ENCODE peak calls at places on chromosomes 7 and 10, in four cellular contexts. W is left ventricle myocardium inferior; B is stomach; N is CD8-positive, alpha-beta memory T cell. I is an unnamed sample.
A peak's percentile ranks its signal among the peaks of the same experiment; 100 is the strongest.

GRCh38 chr10:132634241-132634946 is 96.8 kb downstream of the INPP5A start:
- DNase-seq in W (peak; percentile 13), B (no peak), N (no peak), I (peak; percentile 51)

GRCh38 chr7:114070246-114070645 is 151.4 kb upstream of the PPP1R3A start:
- DNase-seq in W (no peak), B (no peak), N (no peak), I (no peak)

GRCh38 chr7:124764847-124765400 is 668 bp downstream of the GPR37 start:
- DNase-seq in W (no peak), B (peak; percentile 35), N (no peak), I (peak; percentile 35)

GRCh38 chr7:82729172-82730030 is 285.8 kb upstream of the CACNA2D1 start:
- DNase-seq in W (no peak), B (no peak), N (no peak), I (no peak)

GRCh38 chr7:91557789-91558396 is 293.7 kb downstream of the FZD1 start:
- DNase-seq in W (no peak), B (no peak), N (no peak), I (no peak)

GRCh38 chr10:7258948-7259523 is 151.8 kb downstream of the SFMBT2 start:
- DNase-seq in W (no peak), B (no peak), N (peak; percentile 60), I (no peak)

GRCh38 chr7:134016223-134016941 is 110.8 kb upstream of the LRGUK start:
- DNase-seq in W (no peak), B (peak; percentile 30), N (no peak), I (no peak)

GRCh38 chr7:50644586-50644985 is 79.4 kb upstream of the DDC start:
- DNase-seq in W (no peak), B (no peak), N (no peak), I (no peak)

GRCh38 chr7:42617781-42618457 is 294.0 kb downstream of the C7orf25 start:
- DNase-seq in W (no peak), B (no peak), N (no peak), I (no peak)

GRCh38 chr10:51244308-51244707 is 170.0 kb downstream of the PRKG1 start:
- DNase-seq in W (no peak), B (no peak), N (no peak), I (no peak)

GRCh38 chr10:78578929-78579328 is 489.8 kb upstream of the ZMIZ1 start:
- DNase-seq in W (no peak), B (no peak), N (no peak), I (no peak)

DNA sequence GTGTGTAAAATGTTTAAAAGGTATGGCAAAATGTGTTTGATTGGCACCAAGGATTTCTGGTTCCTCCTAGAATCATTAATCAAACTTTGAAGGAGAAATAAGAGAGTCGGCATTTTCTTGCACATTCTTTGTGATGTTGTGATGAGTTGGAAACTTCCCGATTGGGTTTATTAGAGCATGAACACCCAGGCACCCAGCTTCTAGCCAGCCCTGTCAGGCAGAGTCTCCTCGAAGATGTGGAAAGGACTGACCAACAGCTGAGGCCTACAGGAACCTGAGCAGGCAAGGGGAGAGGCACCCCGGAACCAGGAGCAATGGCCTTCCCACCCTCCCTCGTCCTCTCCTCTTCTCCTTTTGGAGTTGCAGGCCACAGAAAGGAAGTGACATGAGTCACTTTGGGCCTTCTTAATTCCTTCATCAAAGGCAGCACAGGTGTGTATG is 68.7 kb downstream of the EGFR start:
- DNase-seq in W (no peak), B (no peak), N (no peak), I (no peak)
- H3K27ac ChIP-seq in W (peak overlapping the region; percentile 76), B (peak overlapping the region; percentile 79), N (no peak overlapping the region), I (peak overlapping the region; percentile 80)

GRCh38 chr7:44093102-44093641 is 10.8 kb upstream of the POLM start:
- DNase-seq in W (no peak), B (no peak), N (no peak), I (no peak)
- H3K27ac ChIP-seq in W (no peak overlapping the region), B (no peak overlapping the region), N (no peak overlapping the region), I (no peak overlapping the region)

GRCh38 chr10:13528875-13529713 is at the start of gene BEND7:
- DNase-seq in W (peak; percentile 53), B (peak; percentile 60), N (no peak), I (no peak)

GRCh38 chr10:13527864-13528137 is 1.0 kb downstream of the BEND7 start:
- DNase-seq in W (no peak), B (no peak), N (no peak), I (no peak)

GRCh38 chr10:13526952-13527863 is 1.6 kb downstream of the BEND7 start:
- DNase-seq in W (no peak), B (no peak), N (no peak), I (no peak)

GRCh38 chr10:13528138-13528874 is 508 bp downstream of the BEND7 start:
- DNase-seq in W (peak; percentile 22), B (peak; percentile 36), N (no peak), I (peak; percentile 83)

GRCh38 chr10:13529714-13529973 is 830 bp upstream of the BEND7 start:
- DNase-seq in W (no peak), B (no peak), N (no peak), I (no peak)
- H3K27ac ChIP-seq in W (peak overlapping the region; percentile 73), B (peak overlapping the region; percentile 83), N (no peak overlapping the region), I (no peak overlapping the region)

DNA sequence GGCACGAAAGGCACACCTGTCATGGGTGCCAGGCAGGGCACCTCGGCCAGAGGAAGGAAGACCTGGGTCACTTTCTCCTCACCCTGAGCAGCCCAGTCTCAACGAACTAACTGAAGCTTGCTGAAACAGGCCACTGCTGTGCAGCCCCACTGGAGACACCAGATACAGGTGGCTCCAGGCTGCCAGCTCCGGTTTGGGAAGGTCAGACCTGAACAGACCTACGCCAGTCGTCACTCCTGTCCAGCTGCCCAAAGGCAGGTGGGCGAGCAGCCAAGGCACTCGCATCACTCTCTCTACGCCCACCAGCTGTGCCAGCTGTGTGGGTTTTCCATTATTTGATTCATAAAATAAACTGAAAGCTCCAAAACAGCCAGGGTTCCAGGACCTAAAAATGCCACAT is 256.0 kb downstream of the ZMYND11 start:
- DNase-seq in W (no peak), B (no peak), N (no peak), I (no peak)
- H3K27ac ChIP-seq in W (no peak overlapping the region), B (no peak overlapping the region), N (no peak overlapping the region), I (no peak overlapping the region)

DNA sequence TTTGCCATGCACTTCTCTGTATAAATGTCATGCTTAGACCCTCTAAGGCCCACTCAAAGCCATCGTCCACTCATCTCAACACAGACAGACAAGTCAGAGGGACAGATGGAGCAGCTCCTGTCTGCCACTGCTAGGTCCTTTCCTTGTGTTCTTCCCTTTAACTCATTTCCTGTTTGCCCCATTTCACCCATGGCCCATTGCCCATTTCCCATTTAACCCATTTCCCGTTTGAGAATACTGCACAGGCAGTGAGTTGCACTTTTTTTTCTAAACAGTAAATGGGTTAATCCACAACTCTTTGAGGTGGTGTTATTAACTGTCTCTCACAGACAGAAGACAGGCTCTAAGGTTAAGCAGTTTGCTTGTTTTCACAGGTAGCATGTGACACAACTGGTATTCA is 179.3 kb downstream of the NPSR1 start:
- DNase-seq in W (no peak), B (no peak), N (no peak), I (no peak)
- H3K27ac ChIP-seq in W (no peak overlapping the region), B (no peak overlapping the region), N (no peak overlapping the region), I (no peak overlapping the region)

I was measured in left lung.